ENCODE peak calls at places on chromosomes 16 and 17, in six cellular contexts. D is CD4-positive, alpha-beta T cell; R is CD4-positive, alpha-beta memory T cell; V is body of pancreas; H is colonic mucosa; X is mammary epithelial cell. O is an unnamed sample.

GRCh38 chr16:86325360-86325759 is 185.0 kb upstream of the FOXF1 start:
- DNase-seq in V (no peak), R (no peak), D (no peak), H (no peak), X (no peak), O (no peak)

GRCh38 chr17:21370430-21370829 is 5.7 kb upstream of the KCNJ12 start:
- DNase-seq in D (no peak), H (no peak), R (no peak), V (no peak), X (no peak), O (no peak)

GRCh38 chr16:11432856-11433395 is 87.7 kb downstream of the RMI2 start:
- DNase-seq in R (no peak), D (no peak), V (no peak), H (no peak), X (no peak), O (no peak)

GRCh38 chr16:3726021-3726687 is 8.8 kb upstream of the TRAP1 start:
- DNase-seq in X (no peak), D (no peak), H (no peak), R (no peak), V (no peak), O (no peak)

GRCh38 chr16:67071476-67072048 is 38.2 kb upstream of the PHAF1 start:
- DNase-seq in V (no peak), R (no peak), H (no peak), X (no peak), D (no peak), O (no peak)

GRCh38 chr17:1612400-1612799 is 16.2 kb downstream of the SLC43A2 start:
- DNase-seq in X (no peak), H (no peak), R (no peak), V (no peak), D (no peak), O (no peak)

GRCh38 chr17:66941249-66941648 is 23.3 kb upstream of the CACNG4 start:
- DNase-seq in R (no peak), H (no peak), X (no peak), D (no peak), V (no peak), O (no peak)

GRCh38 chr17:74604748-74605147 is 12.7 kb upstream of the CD300LD start:
- DNase-seq in D (no peak), V (no peak), X (no peak), H (no peak), R (no peak), O (no peak)

GRCh38 chr16:73433493-73434307 is 385.8 kb upstream of the ZFHX3 start:
- DNase-seq in D (no peak), R (no peak), X (no peak), V (no peak), H (no peak), O (no peak)

GRCh38 chr17:35856603-35857002 is 12.1 kb downstream of the HEATR9 start:
- DNase-seq in D (no peak), R (no peak), H (no peak), X (no peak), V (no peak), O (no peak)

GRCh38 chr17:28950017-28950751 is 1.1 kb downstream of the PHF12 start:
- DNase-seq in H (peak), X (peak), R (peak), V (peak), D (peak), O (no peak)

GRCh38 chr17:28948873-28949184 is 2.5 kb downstream of the PHF12 start:
- DNase-seq in V (no peak), X (no peak), R (no peak), H (no peak), D (no peak), O (no peak)

GRCh38 chr17:28949185-28950016 is 1.9 kb downstream of the PHF12 start:
- DNase-seq in D (peak), R (peak), H (peak), X (peak), V (peak), O (no peak)

GRCh38 chr17:28947639-28948038 is 3.7 kb downstream of the PHF12 start:
- DNase-seq in D (no peak), R (peak), V (no peak), X (no peak), H (no peak), O (no peak)

GRCh38 chr17:28948342-28948741 is 3.0 kb downstream of the PHF12 start:
- DNase-seq in R (no peak), D (no peak), H (no peak), V (no peak), X (peak), O (no peak)
- H3K27ac ChIP-seq in R (peak), D (peak), H (peak), V (peak), X (peak), O (peak)

GRCh38 chr17:29677139-29677834 is 54.6 kb upstream of the CORO6 start:
- DNase-seq in X (no peak), D (no peak), H (no peak), V (no peak), R (no peak), O (no peak)
- H3K27ac ChIP-seq in X (no peak), D (no peak), H (no peak), V (peak), R (no peak), O (no peak)

GRCh38 chr16:24988593-24989338 is 26.4 kb downstream of the ARHGAP17 start:
- DNase-seq in D (peak), R (no peak), X (peak), V (peak), H (peak), O (no peak)
- H3K27ac ChIP-seq in D (no peak), R (no peak), X (peak), V (peak), H (peak), O (no peak)

DNA sequence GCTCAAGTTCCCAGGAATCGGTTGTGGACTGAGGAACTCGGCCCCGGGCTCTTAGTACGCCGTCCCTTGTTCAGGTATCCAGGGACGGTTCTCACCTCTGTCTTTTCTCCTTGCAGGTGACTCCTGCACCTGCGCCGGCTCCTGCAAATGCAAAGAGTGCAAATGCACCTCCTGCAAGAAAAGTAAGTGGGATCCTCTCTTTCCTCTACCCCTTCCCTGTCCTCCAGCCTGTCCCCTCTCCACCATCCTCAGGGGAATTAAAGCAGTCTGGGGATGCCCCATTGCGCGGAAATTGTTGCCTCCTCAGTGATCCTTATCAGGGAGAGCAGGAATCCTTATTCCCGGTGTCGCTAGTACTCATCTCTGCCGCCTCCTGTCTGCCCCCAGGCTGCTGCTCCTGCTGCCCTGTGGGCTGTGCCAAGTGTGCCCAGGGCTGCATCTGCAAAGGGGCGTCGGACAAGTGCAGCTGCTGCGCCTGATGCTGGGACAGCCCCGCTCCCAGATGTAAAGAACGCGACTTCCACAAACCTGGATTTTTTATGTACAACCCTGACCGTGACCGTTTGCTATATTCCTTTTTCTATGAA is 585 bp downstream of the MT2A start:
- DNase-seq in V (no peak), X (no peak), R (no peak), D (no peak), H (peak), O (no peak)
- H3K27ac ChIP-seq in V (peak), X (peak), R (peak), D (peak), H (peak), O (no peak)

DNA sequence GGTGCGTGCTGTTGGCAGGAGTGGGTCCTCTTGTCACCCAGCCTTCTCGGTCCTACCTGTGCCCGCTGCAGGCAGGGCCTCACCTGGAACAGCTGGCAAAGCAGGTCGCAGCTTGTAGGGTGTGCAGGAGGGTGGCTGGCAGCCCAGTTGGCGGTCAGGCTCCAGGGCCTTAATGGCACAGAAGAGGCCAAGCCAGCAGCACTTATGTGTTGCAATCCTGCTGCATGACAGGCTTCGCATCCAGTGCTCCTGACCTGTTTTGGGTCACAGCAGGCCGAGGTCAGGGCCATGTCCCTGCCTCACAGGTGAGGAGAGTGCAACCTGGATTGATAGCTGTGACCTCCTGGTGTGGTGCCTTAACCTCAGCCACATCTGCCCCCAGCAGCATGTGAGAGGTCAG is 31.9 kb downstream of the ZC3H18 start:
- DNase-seq in X (peak), R (no peak), H (no peak), V (no peak), D (no peak), O (no peak)
- H3K27ac ChIP-seq in X (no peak), R (no peak), H (no peak), V (no peak), D (no peak), O (no peak)

GRCh38 chr17:30340957-30341356 is 7.1 kb upstream of the TMIGD1 start:
- DNase-seq in V (no peak), R (no peak), D (no peak), H (no peak), X (no peak), O (no peak)
- H3K27ac ChIP-seq in V (peak), R (no peak), D (no peak), H (peak), X (no peak), O (no peak)

GRCh38 chr17:27644586-27644985 is 13.6 kb downstream of the LGALS9 start:
- DNase-seq in D (no peak), X (no peak), V (no peak), R (no peak), H (no peak), O (no peak)
- H3K27ac ChIP-seq in D (no peak), X (no peak), V (no peak), R (no peak), H (no peak), O (no peak)

GRCh38 chr16:27759301-27759871 is 209.4 kb downstream of the KATNIP start:
- DNase-seq in H (no peak), R (no peak), D (no peak), X (peak), V (no peak), O (no peak)
- H3K27ac ChIP-seq in H (no peak), R (no peak), D (no peak), X (no peak), V (no peak), O (no peak)

GRCh38 chr16:49644143-49644460 is 211.8 kb downstream of the ZNF423 start:
- DNase-seq in X (no peak), H (no peak), V (no peak), R (no peak), D (no peak), O (no peak)
- H3K27ac ChIP-seq in X (no peak), H (no peak), V (no peak), R (no peak), D (no peak), O (no peak)

DNA sequence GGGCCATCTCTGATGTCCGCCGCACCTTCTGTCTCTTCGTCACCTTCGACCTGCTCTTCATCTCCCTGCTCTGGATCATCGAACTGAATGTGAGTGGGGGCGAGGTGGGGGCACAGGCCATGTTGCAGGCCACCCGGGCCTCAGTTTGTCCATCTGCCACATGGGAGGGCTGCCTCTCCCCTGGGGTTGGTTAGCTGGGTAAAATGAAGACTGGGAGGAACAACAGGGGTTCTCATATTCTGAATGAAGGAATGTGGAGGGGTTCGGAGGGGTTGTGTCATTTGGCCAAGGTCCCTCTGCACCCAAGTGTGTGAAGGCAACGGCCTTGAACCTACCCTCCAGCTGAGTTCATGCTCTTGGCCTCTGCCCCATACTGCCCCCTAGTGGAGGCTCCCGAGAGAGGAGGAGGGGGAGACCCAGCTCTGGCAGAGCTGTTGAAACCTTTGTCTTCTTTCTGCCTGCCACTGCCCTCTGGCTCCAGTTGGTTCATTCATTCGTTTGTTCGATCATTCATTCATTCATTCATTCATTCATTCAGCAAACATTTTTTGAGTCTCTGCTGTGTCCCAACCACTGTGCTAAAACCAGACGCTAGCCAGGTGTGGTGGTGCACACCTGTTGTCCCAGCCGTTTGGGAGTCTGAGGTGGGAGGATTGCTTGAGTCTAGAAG is 11.4 kb upstream of the TCAP start:
- DNase-seq in V (peak), X (no peak), R (peak), H (peak), D (peak), O (no peak)
- H3K27ac ChIP-seq in V (no peak), X (no peak), R (no peak), H (no peak), D (no peak), O (no peak)